ENCODE peak calls at places on chromosomes 12 and 14, in five cellular contexts. W is RPMI7951; B is right atrium auricular region; X is HCT116; L is stimulated activated naive CD4-positive, alpha-beta T cell. R is an unnamed sample.

GRCh38 chr12:29072631-29073030 is 76.4 kb upstream of the FAR2 start:
- DNase-seq in B (no peak), X (no peak), W (peak; percentile 39), L (no peak), R (no peak)

GRCh38 chr12:82968644-82969339 is 282.1 kb downstream of the TMTC2 start:
- DNase-seq in X (no peak), L (no peak), W (no peak), B (no peak), R (no peak)

GRCh38 chr12:1904875-1905274 is 13.6 kb downstream of the CACNA2D4 start:
- DNase-seq in X (no peak), W (no peak), B (no peak), L (no peak), R (no peak)

GRCh38 chr14:78710963-78711362 is 540.8 kb downstream of the NRXN3 start:
- DNase-seq in L (no peak), X (no peak), B (no peak), W (no peak), R (no peak)

GRCh38 chr12:107992870-107993451 is 136.1 kb upstream of the WSCD2 start:
- DNase-seq in W (peak; percentile 48), X (peak; percentile 56), L (no peak), B (no peak), R (no peak)

GRCh38 chr12:121072147-121072546 is 33.1 kb upstream of the OASL start:
- DNase-seq in B (peak; percentile 5), X (no peak), W (no peak), L (no peak), R (no peak)

GRCh38 chr14:64857979-64858740 is 21.5 kb downstream of the SPTB start:
- DNase-seq in L (no peak), W (no peak), B (no peak), X (no peak), R (no peak)

GRCh38 chr14:93648440-93649168 is 139.7 kb downstream of the PRIMA1 start:
- DNase-seq in X (peak; percentile 34), B (no peak), L (no peak), W (peak; percentile 14), R (no peak)

GRCh38 chr12:65534105-65534841 is 255.8 kb downstream of the MSRB3 start:
- DNase-seq in L (no peak), B (no peak), W (no peak), X (no peak), R (no peak)

R was measured in T-cell.